ENCODE peak calls at places on chromosomes 13 and 19, in five cellular contexts. Y is GM12864, A is A549, T is sigmoid colon, O is AG10803. Z is an unnamed sample.

GRCh38 chr19:13089139-13089856 is 13.4 kb downstream of the LYL1 start:
- DNase-seq in Y (no peak), A (peak), T (no peak), O (no peak), Z (no peak)

GRCh38 chr13:75417006-75417384 is 65.0 kb downstream of the TBC1D4 start:
- DNase-seq in Y (no peak), A (no peak), T (no peak), O (no peak), Z (no peak)

GRCh38 chr19:38195237-38195636 is 28.8 kb downstream of the DPF1 start:
- DNase-seq in Y (no peak), A (no peak), T (no peak), O (no peak), Z (no peak)

GRCh38 chr19:35890113-35890650 is 10.2 kb downstream of the NFKBID start:
- DNase-seq in Y (no peak), A (no peak), T (no peak), O (no peak), Z (no peak)

GRCh38 chr13:26485786-26486185 is 71.7 kb upstream of the WASF3 start:
- DNase-seq in Y (no peak), A (no peak), T (peak), O (peak), Z (no peak)

GRCh38 chr13:100532836-100533435 is 55.7 kb downstream of the GGACT start:
- DNase-seq in Y (no peak), A (no peak), T (no peak), O (no peak), Z (no peak)

GRCh38 chr19:51460164-51460992 is 2.1 kb upstream of the SIGLEC8 start:
- DNase-seq in Y (no peak), A (peak), T (peak), O (no peak), Z (no peak)

GRCh38 chr19:32642771-32643170 is 32.2 kb downstream of the ANKRD27 start:
- DNase-seq in Y (no peak), A (no peak), T (no peak), O (no peak), Z (no peak)

GRCh38 chr19:34837262-34837661 is 64.2 kb upstream of the ZNF599 start:
- DNase-seq in Y (no peak), A (no peak), T (no peak), O (no peak), Z (no peak)

GRCh38 chr19:54644056-54644455 is 13.8 kb downstream of the LILRB1 start:
- DNase-seq in Y (no peak), A (no peak), T (peak), O (no peak), Z (no peak)

GRCh38 chr13:31200636-31200970 is 828 bp downstream of the B3GLCT start:
- DNase-seq in Y (no peak), A (peak), T (peak), O (peak), Z (peak)

GRCh38 chr13:51534075-51534817 is 50.0 kb upstream of the WDFY2 start:
- DNase-seq in Y (no peak), A (no peak), T (no peak), O (no peak), Z (no peak)

GRCh38 chr19:58182577-58182988 is 278 bp upstream of the ZNF274 start:
- DNase-seq in Y (no peak), A (no peak), T (no peak), O (no peak), Z (no peak)

GRCh38 chr13:23579072-23579885 is 9.1 kb downstream of the TNFRSF19 start:
- DNase-seq in Y (no peak), A (peak), T (peak), O (peak), Z (peak)

GRCh38 chr13:64871742-64872141 is 2358.4 kb downstream of the PCDH9 start:
- DNase-seq in Y (no peak), A (no peak), T (no peak), O (no peak), Z (no peak)

GRCh38 chr13:51785592-51786424 is 18.2 kb downstream of the DHRS12 start:
- DNase-seq in Y (no peak), A (no peak), T (peak), O (peak), Z (no peak)

GRCh38 chr13:113045214-113046007 is 60.2 kb upstream of the F7 start:
- DNase-seq in Y (no peak), A (no peak), T (no peak), O (no peak), Z (peak)

GRCh38 chr13:98664047-98664446 is 87.1 kb upstream of the STK24 start:
- DNase-seq in Y (no peak), A (no peak), T (no peak), O (peak), Z (no peak)

GRCh38 chr13:25372275-25373081 is 704 bp downstream of the ATP8A2 start:
- DNase-seq in Y (no peak), A (no peak), T (no peak), O (no peak), Z (no peak)

GRCh38 chr13:48826039-48826438 is 149.7 kb upstream of the FNDC3A start:
- DNase-seq in Y (no peak), A (no peak), T (no peak), O (no peak), Z (no peak)

GRCh38 chr13:24821207-24821606 is 57.2 kb downstream of the RNF17 start:
- DNase-seq in Y (no peak), A (no peak), T (no peak), O (no peak), Z (no peak)

GRCh38 chr19:14435320-14436050 is 2.4 kb downstream of the PKN1 start:
- DNase-seq in Y (no peak), A (no peak), T (no peak), O (no peak), Z (no peak)

GRCh38 chr13:21095311-21095710 is 33.9 kb upstream of the LATS2 start:
- DNase-seq in Y (no peak), A (no peak), T (no peak), O (no peak), Z (no peak)

GRCh38 chr19:17103177-17103576 is 27.6 kb downstream of the MYO9B start:
- DNase-seq in Y (no peak), A (peak), T (no peak), O (no peak), Z (no peak)

GRCh38 chr13:105272660-105273631 is 1262.5 kb downstream of the EFNB2 start:
- DNase-seq in Y (no peak), A (no peak), T (no peak), O (no peak), Z (peak)

GRCh38 chr13:73572824-73573223 is 514.0 kb downstream of the KLF5 start:
- DNase-seq in Y (no peak), A (no peak), T (no peak), O (no peak), Z (no peak)

GRCh38 chr19:58252102-58252685 is 23.5 kb downstream of the ZNF544 start:
- DNase-seq in Y (no peak), A (peak), T (no peak), O (no peak), Z (no peak)

GRCh38 chr19:12733907-12734214 is 623 bp downstream of the TRIR start:
- DNase-seq in Y (no peak), A (no peak), T (no peak), O (no peak), Z (no peak)

GRCh38 chr19:48868196-48868886 is at the start of gene PLEKHA4:
- DNase-seq in Y (no peak), A (no peak), T (peak), O (peak), Z (peak)

GRCh38 chr13:45447050-45447661 is 17.6 kb upstream of the COG3 start:
- DNase-seq in Y (no peak), A (no peak), T (no peak), O (no peak), Z (no peak)

GRCh38 chr19:22422220-22422619 is at the start of gene ZNF98:
- DNase-seq in Y (no peak), A (no peak), T (peak), O (no peak), Z (no peak)

GRCh38 chr19:2089001-2089711 is 7.0 kb downstream of the MOB3A start:
- DNase-seq in Y (no peak), A (no peak), T (no peak), O (peak), Z (peak)

GRCh38 chr13:31947105-31947504 is 84.5 kb upstream of the FRY start:
- DNase-seq in Y (no peak), A (no peak), T (no peak), O (peak), Z (no peak)

GRCh38 chr13:82878536-82878935 is 1003.7 kb downstream of the SLITRK1 start:
- DNase-seq in Y (no peak), A (no peak), T (no peak), O (no peak), Z (no peak)

GRCh38 chr13:106888148-106888547 is 320.2 kb upstream of the ARGLU1 start:
- DNase-seq in Y (no peak), A (no peak), T (no peak), O (no peak), Z (no peak)

GRCh38 chr13:99307648-99308339 is 595 bp upstream of the GPR183 start:
- DNase-seq in Y (no peak), A (peak), T (no peak), O (peak), Z (no peak)

GRCh38 chr19:28199323-28199722 is 1013.6 kb downstream of the UQCRFS1 start:
- DNase-seq in Y (no peak), A (no peak), T (no peak), O (no peak), Z (no peak)

GRCh38 chr19:18590273-18591272 is 2.0 kb downstream of the REX1BD start:
- DNase-seq in Y (no peak), A (peak), T (peak), O (peak), Z (peak)
- TF ChIP-seq CTCF in Y (no peak), A (peak), T (peak), O (peak), Z (no peak)

DNA sequence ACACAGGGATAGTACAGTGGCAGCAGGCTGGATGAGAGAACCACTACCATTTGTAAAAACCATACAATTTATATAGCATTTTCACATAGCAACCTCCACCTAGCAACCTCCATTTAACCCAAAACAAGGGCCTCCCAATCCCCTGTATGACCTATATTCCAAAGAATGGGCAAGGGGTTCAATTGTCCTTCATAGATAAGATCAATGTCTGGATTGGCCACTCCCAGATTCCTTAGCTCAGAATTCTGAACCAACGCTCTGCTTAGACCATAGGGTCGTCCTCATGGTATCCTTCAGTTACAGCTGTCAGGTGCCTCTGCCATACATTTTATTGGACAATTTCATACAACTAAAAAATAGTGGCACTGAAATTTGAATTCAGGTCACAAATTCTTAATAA is 166.2 kb downstream of the KCTD12 start:
- DNase-seq in Y (no peak), A (no peak), T (no peak), O (no peak), Z (no peak)
- TF ChIP-seq CTCF in Y (no peak), A (no peak), T (no peak), O (no peak), Z (no peak)

DNA sequence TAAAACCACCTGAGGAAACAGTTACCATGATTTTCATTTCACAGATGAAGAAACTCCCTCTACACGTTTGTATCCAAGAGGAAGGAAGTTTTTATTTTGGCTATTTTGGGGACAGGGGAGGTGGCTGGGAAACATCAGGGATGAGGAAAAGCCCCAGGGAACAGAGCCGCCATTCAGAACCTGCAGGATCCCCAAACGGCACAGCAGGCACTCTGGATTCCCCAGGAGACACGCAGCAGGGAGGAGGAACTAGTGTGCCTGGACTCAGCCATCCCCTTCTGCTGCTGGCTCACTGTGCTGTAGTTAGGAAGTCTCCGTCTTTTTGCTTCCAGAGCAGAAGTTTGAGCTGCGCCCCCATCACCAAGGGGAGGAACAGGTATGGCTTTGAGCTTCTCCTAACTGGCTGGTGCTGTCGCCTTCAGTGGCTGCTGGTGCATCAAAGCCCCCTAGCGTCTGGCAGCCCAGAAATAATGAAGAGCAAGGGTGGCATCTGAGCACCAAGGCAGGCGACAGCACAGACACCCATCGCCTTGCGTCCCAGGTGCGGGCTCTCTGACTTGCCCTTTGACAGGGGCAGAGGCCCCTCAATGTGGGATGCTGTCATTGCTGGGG is 4.2 kb downstream of the NAPA start:
- DNase-seq in Y (no peak), A (no peak), T (no peak), O (no peak), Z (no peak)
- TF ChIP-seq CTCF in Y (no peak), A (no peak), T (no peak), O (no peak), Z (no peak)

GRCh38 chr13:42836930-42837329 is 55.5 kb downstream of the FAM216B start:
- DNase-seq in Y (no peak), A (peak), T (no peak), O (peak), Z (no peak)
- TF ChIP-seq CTCF in Y (no peak), A (no peak), T (no peak), O (peak), Z (peak)

GRCh38 chr19:8515317-8515716 is 1.4 kb upstream of the ZNF414 start:
- DNase-seq in Y (no peak), A (no peak), T (no peak), O (no peak), Z (no peak)

GRCh38 chr19:8513687-8514504 is at the start of gene ZNF414:
- DNase-seq in Y (peak), A (peak), T (peak), O (peak), Z (peak)

GRCh38 chr19:8518536-8518935 is 4.6 kb upstream of the ZNF414 start:
- DNase-seq in Y (no peak), A (no peak), T (no peak), O (no peak), Z (no peak)

GRCh38 chr19:8517551-8518442 is 3.8 kb upstream of the ZNF414 start:
- DNase-seq in Y (no peak), A (no peak), T (no peak), O (peak), Z (no peak)

GRCh38 chr19:8519388-8519787 is 5.4 kb upstream of the ZNF414 start:
- DNase-seq in Y (no peak), A (no peak), T (no peak), O (no peak), Z (no peak)
- TF ChIP-seq CTCF in Y (no peak), A (no peak), T (no peak), O (no peak), Z (no peak)

DNA sequence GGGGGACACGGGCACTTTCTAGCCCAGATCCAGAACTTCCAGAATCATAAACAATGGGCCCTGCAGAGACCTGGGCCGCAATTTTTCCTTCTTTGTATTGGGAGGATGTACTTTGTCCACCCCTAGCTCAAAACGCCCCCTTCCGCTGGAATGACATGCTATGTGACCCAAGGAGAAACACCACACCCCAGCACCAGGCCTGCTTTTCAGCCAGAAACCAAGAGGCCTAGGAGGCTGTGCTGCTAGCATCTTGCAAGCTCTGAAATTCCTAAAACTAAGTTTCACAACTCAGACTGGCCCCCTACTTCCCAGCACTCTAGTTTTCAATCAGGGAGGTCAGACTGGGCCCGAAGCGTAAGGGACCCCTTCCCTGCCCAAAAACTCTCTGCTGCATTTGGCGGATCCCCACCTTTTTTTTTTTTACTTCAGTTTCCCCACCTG is 538 bp downstream of the LSM4 start:
- DNase-seq in Y (no peak), A (peak), T (no peak), O (peak), Z (no peak)
- TF ChIP-seq CTCF in Y (peak), A (peak), T (no peak), O (peak), Z (no peak)

DNA sequence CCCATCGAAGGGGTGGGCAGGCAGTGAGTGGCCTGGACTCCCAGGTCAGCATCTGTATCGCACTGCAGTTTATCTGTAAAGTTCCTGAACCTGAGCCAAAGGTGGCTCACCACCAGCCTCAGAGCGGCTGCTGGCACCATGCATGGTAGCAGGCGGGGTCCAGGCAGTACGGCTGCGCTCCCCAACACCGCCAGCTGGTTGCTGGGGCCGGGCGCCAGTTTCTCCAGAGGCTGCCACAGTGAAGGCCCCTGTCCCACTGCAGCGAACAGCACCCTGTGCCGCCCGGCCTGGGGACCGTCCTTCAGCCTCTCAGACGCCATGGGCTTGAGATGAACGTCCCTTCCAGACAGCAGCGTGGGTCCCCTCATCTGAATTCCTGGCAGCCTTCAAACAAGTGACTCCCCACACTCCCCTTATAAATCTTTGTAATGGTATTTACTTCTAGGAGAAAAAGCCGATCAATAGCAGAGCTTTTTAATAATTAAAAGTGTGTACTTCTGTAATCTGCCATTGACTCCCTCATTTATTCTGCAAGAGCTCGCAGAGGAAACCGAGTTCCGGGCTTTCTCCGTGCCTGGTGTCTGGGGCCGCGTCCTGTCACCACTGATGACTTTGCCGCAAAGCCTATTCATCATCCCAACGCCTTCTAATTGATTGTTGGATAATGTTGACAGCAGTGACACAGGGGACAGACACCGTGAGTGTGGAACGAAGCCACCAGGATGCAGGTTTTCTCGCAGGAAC is 109.9 kb downstream of the KDM4B start:
- DNase-seq in Y (no peak), A (no peak), T (no peak), O (no peak), Z (no peak)
- TF ChIP-seq CTCF in Y (no peak), A (no peak), T (no peak), O (no peak), Z (no peak)